ENCODE peak calls at places on chromosomes 3 and 15, in eight cellular contexts. One of them, this sample, is unnamed. For H3K4me1, the result is how much of the 10 kb centered on the place peaks cover.

GRCh38 chr15:85837011-85837433 is 42.3 kb upstream of the KLHL25 start:
- DNase-seq in K562: no peak
- DNase-seq in mammary epithelial cell: peak
- DNase-seq in IMR-90: no peak
- DNase-seq in neuronal stem cell: no peak
- DNase-seq in HCT116: no peak
- DNase-seq in neural progenitor cell: no peak
- DNase-seq in fibroblast of lung: no peak
- DNase-seq in this sample: no peak

GRCh38 chr3:149299938-149300791 is 33.3 kb downstream of the TM4SF18 start:
- DNase-seq in K562: no peak
- DNase-seq in mammary epithelial cell: peak
- DNase-seq in IMR-90: peak
- DNase-seq in neuronal stem cell: no peak
- DNase-seq in HCT116: peak
- DNase-seq in neural progenitor cell: no peak
- DNase-seq in fibroblast of lung: peak
- DNase-seq in this sample: peak

GRCh38 chr3:34619990-34620389 is 821.6 kb downstream of the PDCD6IP start:
- DNase-seq in K562: no peak
- DNase-seq in mammary epithelial cell: no peak
- DNase-seq in IMR-90: no peak
- DNase-seq in neuronal stem cell: no peak
- DNase-seq in HCT116: no peak
- DNase-seq in neural progenitor cell: peak
- DNase-seq in fibroblast of lung: no peak
- DNase-seq in this sample: no peak

GRCh38 chr3:100954990-100955389 is 38.2 kb downstream of the ABI3BP start:
- DNase-seq in K562: no peak
- DNase-seq in mammary epithelial cell: peak
- DNase-seq in IMR-90: peak
- DNase-seq in neuronal stem cell: no peak
- DNase-seq in HCT116: no peak
- DNase-seq in neural progenitor cell: no peak
- DNase-seq in fibroblast of lung: peak
- DNase-seq in this sample: peak

GRCh38 chr3:153840487-153840886 is 280.7 kb upstream of the ARHGEF26 start:
- DNase-seq in K562: no peak
- DNase-seq in mammary epithelial cell: no peak
- DNase-seq in IMR-90: no peak
- DNase-seq in neuronal stem cell: no peak
- DNase-seq in HCT116: no peak
- DNase-seq in neural progenitor cell: no peak
- DNase-seq in fibroblast of lung: no peak
- DNase-seq in this sample: no peak

GRCh38 chr3:127899769-127900168 is 15.3 kb upstream of the KBTBD12 start:
- DNase-seq in K562: no peak
- DNase-seq in mammary epithelial cell: no peak
- DNase-seq in IMR-90: no peak
- DNase-seq in neuronal stem cell: no peak
- DNase-seq in HCT116: no peak
- DNase-seq in neural progenitor cell: no peak
- DNase-seq in fibroblast of lung: no peak
- DNase-seq in this sample: no peak

GRCh38 chr3:191339313-191339917 is 9.1 kb upstream of the UTS2B start:
- DNase-seq in K562: peak
- DNase-seq in mammary epithelial cell: no peak
- DNase-seq in IMR-90: no peak
- DNase-seq in neuronal stem cell: no peak
- DNase-seq in HCT116: no peak
- DNase-seq in neural progenitor cell: no peak
- DNase-seq in fibroblast of lung: no peak
- DNase-seq in this sample: no peak

GRCh38 chr3:123733805-123734526 is 149.1 kb upstream of the HACD2 start:
- DNase-seq in K562: no peak
- DNase-seq in mammary epithelial cell: peak
- DNase-seq in IMR-90: peak
- DNase-seq in neuronal stem cell: no peak
- DNase-seq in HCT116: no peak
- DNase-seq in neural progenitor cell: no peak
- DNase-seq in fibroblast of lung: peak
- DNase-seq in this sample: peak

GRCh38 chr15:92806763-92807162 is 93.4 kb upstream of the CHD2 start:
- DNase-seq in K562: no peak
- DNase-seq in mammary epithelial cell: no peak
- DNase-seq in IMR-90: no peak
- DNase-seq in neuronal stem cell: no peak
- DNase-seq in HCT116: no peak
- DNase-seq in neural progenitor cell: no peak
- DNase-seq in fibroblast of lung: no peak
- DNase-seq in this sample: no peak

GRCh38 chr3:108472011-108472591 is 38.3 kb downstream of the MYH15 start:
- DNase-seq in K562: no peak
- DNase-seq in mammary epithelial cell: peak
- DNase-seq in IMR-90: peak
- DNase-seq in neuronal stem cell: no peak
- DNase-seq in HCT116: peak
- DNase-seq in neural progenitor cell: no peak
- DNase-seq in fibroblast of lung: peak
- DNase-seq in this sample: peak

GRCh38 chr3:45012577-45012976 is 13.5 kb upstream of the CLEC3B start:
- DNase-seq in K562: no peak
- DNase-seq in mammary epithelial cell: no peak
- DNase-seq in IMR-90: no peak
- DNase-seq in neuronal stem cell: no peak
- DNase-seq in HCT116: no peak
- DNase-seq in neural progenitor cell: no peak
- DNase-seq in fibroblast of lung: no peak
- DNase-seq in this sample: no peak

GRCh38 chr3:4996771-4997291 is 17.6 kb downstream of the BHLHE40 start:
- DNase-seq in K562: peak
- DNase-seq in mammary epithelial cell: no peak
- DNase-seq in IMR-90: no peak
- DNase-seq in neuronal stem cell: no peak
- DNase-seq in HCT116: no peak
- DNase-seq in neural progenitor cell: no peak
- DNase-seq in fibroblast of lung: no peak
- DNase-seq in this sample: no peak

GRCh38 chr3:51975857-51976549 is 1.1 kb downstream of the ABHD14A start:
- DNase-seq in K562: peak
- DNase-seq in mammary epithelial cell: no peak
- DNase-seq in IMR-90: peak
- DNase-seq in neuronal stem cell: no peak
- DNase-seq in HCT116: no peak
- DNase-seq in neural progenitor cell: peak
- DNase-seq in fibroblast of lung: peak
- DNase-seq in this sample: peak

GRCh38 chr15:95259513-95259912 is 1028.2 kb downstream of the MCTP2 start:
- DNase-seq in K562: peak
- DNase-seq in mammary epithelial cell: peak
- DNase-seq in IMR-90: peak
- DNase-seq in neuronal stem cell: peak
- DNase-seq in HCT116: peak
- DNase-seq in neural progenitor cell: peak
- DNase-seq in fibroblast of lung: peak
- DNase-seq in this sample: peak

GRCh38 chr3:77149382-77149781 is 109.5 kb downstream of the ROBO2 start:
- DNase-seq in K562: no peak
- DNase-seq in mammary epithelial cell: no peak
- DNase-seq in IMR-90: no peak
- DNase-seq in neuronal stem cell: no peak
- DNase-seq in HCT116: no peak
- DNase-seq in neural progenitor cell: no peak
- DNase-seq in fibroblast of lung: no peak
- DNase-seq in this sample: no peak
- H3K27ac ChIP-seq in K562: no peak
- H3K27ac ChIP-seq in mammary epithelial cell: no peak
- H3K27ac ChIP-seq in IMR-90: no peak
- H3K27ac ChIP-seq in neuronal stem cell: no peak
- H3K27ac ChIP-seq in HCT116: no peak
- H3K27ac ChIP-seq in neural progenitor cell: no peak
- H3K27ac ChIP-seq in fibroblast of lung: no peak
- H3K27ac ChIP-seq in this sample: no peak

DNA sequence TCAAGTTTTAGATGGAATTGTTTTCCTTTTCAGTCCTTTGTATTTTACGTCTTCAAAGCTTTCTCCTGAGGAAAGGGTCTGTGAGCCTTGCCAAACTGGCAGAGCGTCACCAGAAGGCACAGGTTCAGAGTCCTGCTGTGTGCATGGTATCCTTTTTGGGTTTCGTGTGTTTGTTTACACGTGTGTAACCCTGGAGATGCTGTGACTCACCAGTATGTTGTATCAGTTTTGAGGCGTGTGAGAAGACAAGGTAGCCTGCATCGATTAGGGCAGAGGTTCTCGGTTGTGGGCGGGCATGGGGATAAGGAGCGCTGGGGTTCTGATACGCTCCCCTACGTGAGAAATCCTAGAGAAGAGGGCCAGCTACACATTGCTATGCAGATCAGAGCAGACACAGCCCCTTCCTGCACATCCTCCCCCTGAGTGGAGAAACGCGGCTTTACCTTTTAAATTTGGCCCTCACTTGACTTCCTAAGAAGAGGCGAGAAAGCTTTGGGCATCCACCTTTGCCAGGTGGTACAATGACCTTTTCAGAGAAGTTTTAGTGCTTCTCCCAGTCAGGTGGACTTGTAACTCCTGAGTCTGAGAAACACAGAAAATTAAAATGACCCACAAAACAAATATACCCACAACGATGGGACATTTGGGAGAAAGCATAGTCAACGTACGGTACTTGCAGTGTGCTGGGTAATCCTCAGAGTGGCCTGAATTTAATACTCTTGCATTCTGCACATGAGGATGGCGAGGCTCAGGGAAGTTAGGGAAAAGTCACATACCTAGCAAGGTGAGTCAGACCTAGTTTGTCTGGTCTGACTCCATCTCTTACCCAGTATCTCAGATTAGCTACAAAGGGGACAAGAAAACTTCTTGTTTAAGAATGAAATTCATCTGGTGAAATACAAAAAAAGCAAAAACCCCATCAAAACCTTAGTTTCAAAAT is 38.1 kb downstream of the TRAK1 start:
- DNase-seq in K562: no peak
- DNase-seq in mammary epithelial cell: peak
- DNase-seq in IMR-90: peak
- DNase-seq in neuronal stem cell: no peak
- DNase-seq in HCT116: peak
- DNase-seq in neural progenitor cell: no peak
- DNase-seq in fibroblast of lung: peak
- DNase-seq in this sample: peak
- H3K4me1 ChIP-seq in K562: under half
- H3K4me1 ChIP-seq in mammary epithelial cell: under half
- H3K4me1 ChIP-seq in IMR-90: under half
- H3K4me1 ChIP-seq in neuronal stem cell: under half
- H3K4me1 ChIP-seq in HCT116: under half
- H3K4me1 ChIP-seq in neural progenitor cell: under half
- H3K4me1 ChIP-seq in fibroblast of lung: under half
- H3K4me1 ChIP-seq in this sample: under half

GRCh38 chr15:79952329-79952728 is 18.7 kb downstream of the BCL2A1 start:
- DNase-seq in K562: no peak
- DNase-seq in mammary epithelial cell: no peak
- DNase-seq in IMR-90: no peak
- DNase-seq in neuronal stem cell: no peak
- DNase-seq in HCT116: no peak
- DNase-seq in neural progenitor cell: no peak
- DNase-seq in fibroblast of lung: no peak
- DNase-seq in this sample: no peak

GRCh38 chr15:79953951-79954444 is 17.0 kb downstream of the BCL2A1 start:
- DNase-seq in K562: no peak
- DNase-seq in mammary epithelial cell: no peak
- DNase-seq in IMR-90: peak
- DNase-seq in neuronal stem cell: no peak
- DNase-seq in HCT116: no peak
- DNase-seq in neural progenitor cell: no peak
- DNase-seq in fibroblast of lung: no peak
- DNase-seq in this sample: peak

GRCh38 chr15:79957741-79958140 is 13.3 kb downstream of the BCL2A1 start:
- DNase-seq in K562: no peak
- DNase-seq in mammary epithelial cell: no peak
- DNase-seq in IMR-90: peak
- DNase-seq in neuronal stem cell: no peak
- DNase-seq in HCT116: no peak
- DNase-seq in neural progenitor cell: no peak
- DNase-seq in fibroblast of lung: peak
- DNase-seq in this sample: no peak

GRCh38 chr15:79956354-79956939 is 14.5 kb downstream of the BCL2A1 start:
- DNase-seq in K562: no peak
- DNase-seq in mammary epithelial cell: no peak
- DNase-seq in IMR-90: no peak
- DNase-seq in neuronal stem cell: no peak
- DNase-seq in HCT116: no peak
- DNase-seq in neural progenitor cell: no peak
- DNase-seq in fibroblast of lung: no peak
- DNase-seq in this sample: no peak

GRCh38 chr15:79954659-79955058 is 16.3 kb downstream of the BCL2A1 start:
- DNase-seq in K562: no peak
- DNase-seq in mammary epithelial cell: no peak
- DNase-seq in IMR-90: no peak
- DNase-seq in neuronal stem cell: no peak
- DNase-seq in HCT116: no peak
- DNase-seq in neural progenitor cell: no peak
- DNase-seq in fibroblast of lung: no peak
- DNase-seq in this sample: no peak
- H2AFZ ChIP-seq in K562: peak
- H2AFZ ChIP-seq in mammary epithelial cell: no peak
- H2AFZ ChIP-seq in IMR-90: peak
- H2AFZ ChIP-seq in neuronal stem cell: no peak
- H2AFZ ChIP-seq in HCT116: no peak
- H2AFZ ChIP-seq in neural progenitor cell: no peak
- H2AFZ ChIP-seq in fibroblast of lung: no peak
- H2AFZ ChIP-seq in this sample: no peak

GRCh38 chr3:94336076-94336741 is 273.3 kb downstream of the NSUN3 start:
- DNase-seq in K562: no peak
- DNase-seq in mammary epithelial cell: peak
- DNase-seq in IMR-90: peak
- DNase-seq in neuronal stem cell: peak
- DNase-seq in HCT116: peak
- DNase-seq in neural progenitor cell: peak
- DNase-seq in fibroblast of lung: peak
- DNase-seq in this sample: peak

DNA sequence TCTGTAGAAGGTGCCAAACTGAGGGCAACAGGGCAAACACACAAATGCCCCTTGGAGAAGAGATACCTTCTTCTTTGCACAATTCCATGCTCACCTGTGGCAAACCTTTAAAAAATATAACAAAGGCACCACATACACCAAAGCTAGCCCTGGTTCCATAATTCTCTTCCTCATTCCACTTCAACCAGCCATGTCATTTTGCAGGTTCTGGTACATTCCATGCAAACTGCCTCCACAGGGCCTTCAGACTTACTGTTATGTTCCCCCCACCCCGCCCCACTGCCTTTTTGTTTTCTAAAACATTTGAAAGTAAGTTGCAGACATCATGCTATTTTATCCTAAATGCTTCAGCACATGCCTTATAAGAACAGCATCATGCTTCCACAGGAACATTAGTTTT is 269.0 kb downstream of the NSUN3 start:
- DNase-seq in K562: no peak
- DNase-seq in mammary epithelial cell: no peak
- DNase-seq in IMR-90: no peak
- DNase-seq in neuronal stem cell: no peak
- DNase-seq in HCT116: no peak
- DNase-seq in neural progenitor cell: no peak
- DNase-seq in fibroblast of lung: no peak
- DNase-seq in this sample: no peak
- H3K27ac ChIP-seq in K562: no peak
- H3K27ac ChIP-seq in mammary epithelial cell: no peak
- H3K27ac ChIP-seq in IMR-90: no peak
- H3K27ac ChIP-seq in neuronal stem cell: no peak
- H3K27ac ChIP-seq in HCT116: no peak
- H3K27ac ChIP-seq in neural progenitor cell: no peak
- H3K27ac ChIP-seq in fibroblast of lung: no peak
- H3K27ac ChIP-seq in this sample: no peak

GRCh38 chr15:67024998-67025368 is 40.4 kb upstream of the SMAD3 start:
- DNase-seq in K562: no peak
- DNase-seq in mammary epithelial cell: no peak
- DNase-seq in IMR-90: no peak
- DNase-seq in neuronal stem cell: no peak
- DNase-seq in HCT116: no peak
- DNase-seq in neural progenitor cell: no peak
- DNase-seq in fibroblast of lung: no peak
- DNase-seq in this sample: peak
- H3K4me1 ChIP-seq in K562: under half
- H3K4me1 ChIP-seq in mammary epithelial cell: under half
- H3K4me1 ChIP-seq in IMR-90: under half
- H3K4me1 ChIP-seq in neuronal stem cell: under half
- H3K4me1 ChIP-seq in HCT116: under half
- H3K4me1 ChIP-seq in neural progenitor cell: under half
- H3K4me1 ChIP-seq in fibroblast of lung: under half
- H3K4me1 ChIP-seq in this sample: under half

This sample was measured in GM23248.